ENCODE peak calls at places on chromosomes 16 and 17, in five cellular contexts. O, G, J, M and S are unnamed samples.

GRCh38 chr17:692116-692515 is 22.5 kb downstream of the VPS53 start:
- DNase-seq in J (no peak), O (peak; percentile 89), M (no peak), G (no peak), S (no peak)

GRCh38 chr17:79749156-79749815 is 18.5 kb downstream of the ENPP7 start:
- DNase-seq in G (no peak), O (peak; percentile 73), M (no peak), J (no peak), S (no peak)

GRCh38 chr17:36064142-36064541 is at the start of gene CCL18:
- DNase-seq in G (no peak), J (no peak), M (no peak), O (no peak), S (no peak)

GRCh38 chr17:3615160-3615870 is 6.1 kb upstream of the TRPV1 start:
- DNase-seq in O (no peak), M (no peak), J (no peak), G (no peak), S (no peak)

GRCh38 chr16:56246051-56246817 is 54.9 kb downstream of the GNAO1 start:
- DNase-seq in O (peak; percentile 5), J (peak; percentile 13), M (peak; percentile 74), G (peak; percentile 29), S (no peak)

GRCh38 chr16:54633943-54634362 is 296.7 kb upstream of the IRX5 start:
- DNase-seq in M (no peak), J (no peak), G (peak; percentile 29), O (no peak), S (no peak)

GRCh38 chr17:42337442-42337841 is 49.1 kb downstream of the STAT5A start:
- DNase-seq in G (no peak), M (no peak), O (peak; percentile 81), J (no peak), S (no peak)

GRCh38 chr16:68363847-68364600 is 53.2 kb downstream of the PRMT7 start:
- DNase-seq in M (peak; percentile 16), G (no peak), O (peak; percentile 11), J (peak; percentile 38), S (no peak)

GRCh38 chr17:60231234-60231633 is 81.5 kb downstream of the CA4 start:
- DNase-seq in J (no peak), O (peak; percentile 39), M (no peak), G (no peak), S (no peak)

GRCh38 chr16:247027-247426 is 12.4 kb downstream of the FAM234A start:
- DNase-seq in G (no peak), O (no peak), J (no peak), M (no peak), S (no peak)

GRCh38 chr17:12996357-12996756 is 21.5 kb downstream of the ELAC2 start:
- DNase-seq in O (no peak), J (no peak), G (no peak), M (no peak), S (no peak)

DNA sequence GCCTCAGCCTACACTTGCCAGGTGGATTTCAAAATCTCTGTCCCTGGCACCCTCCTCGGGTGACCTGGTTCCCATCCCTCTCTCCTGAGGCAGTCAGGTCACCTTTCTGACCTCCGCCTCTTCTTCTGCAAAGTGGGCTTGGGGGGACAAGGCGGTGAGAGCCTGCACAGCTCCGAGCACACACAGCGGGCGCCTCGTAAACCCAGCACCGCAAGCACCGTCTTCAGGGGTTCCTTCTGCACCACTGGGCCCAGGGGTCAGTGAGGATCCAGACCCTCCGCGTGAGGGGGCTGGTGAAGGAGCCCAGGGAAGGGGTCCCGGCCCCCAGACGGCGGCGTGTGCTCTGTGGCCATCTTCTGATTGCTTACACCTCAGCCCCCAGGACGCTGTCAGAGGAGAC is 2.9 kb downstream of the CBFA2T3 start:
- DNase-seq in O (no peak), J (no peak), G (no peak), M (no peak), S (no peak)
- H3K4me3 ChIP-seq in O (no peak overlapping the region), J (no peak overlapping the region), G (no peak overlapping the region), M (no peak overlapping the region), S (no peak overlapping the region)

DNA sequence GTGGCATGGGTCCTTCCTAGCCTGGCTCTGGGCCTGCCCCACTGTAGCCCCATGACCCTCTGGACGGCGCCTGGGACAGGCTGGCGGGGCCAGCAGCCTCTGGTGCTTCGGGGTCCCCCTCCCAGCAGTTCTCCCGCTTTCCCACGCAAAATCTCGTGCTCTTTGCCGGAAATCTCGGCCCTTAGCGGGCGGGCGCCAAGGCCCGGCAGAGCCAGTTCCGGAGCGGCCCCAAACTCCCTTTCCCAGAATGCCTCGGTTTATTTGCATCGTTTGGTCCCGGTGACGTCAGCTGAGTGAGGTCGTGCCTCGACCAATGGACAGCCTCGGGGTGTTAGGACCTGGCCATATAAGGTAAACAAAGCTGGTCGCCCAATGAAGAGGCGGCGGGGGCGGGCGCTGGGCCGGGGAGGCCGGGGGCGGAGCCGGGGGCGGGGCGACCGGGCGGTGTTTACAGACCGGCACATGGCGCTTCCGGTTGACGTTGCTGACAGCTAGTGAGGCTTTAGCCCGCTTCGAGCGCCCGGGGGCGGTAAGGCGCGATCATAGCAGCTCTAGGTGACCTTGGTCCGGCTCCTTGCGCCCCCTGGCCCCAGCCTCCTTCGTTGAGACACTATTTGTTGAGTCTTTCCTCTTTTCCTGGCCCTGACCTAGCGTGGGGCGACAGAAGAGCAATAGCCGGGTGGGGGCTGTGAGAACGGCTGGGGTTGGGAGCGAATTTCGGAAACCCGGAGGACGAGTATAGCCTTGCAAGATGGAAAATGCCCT is 1.5 kb upstream of the UBALD1 start:
- DNase-seq in O (peak; percentile 100), J (peak; percentile 100), M (peak; percentile 99), G (peak; percentile 100), S (peak; percentile 98)
- TF ChIP-seq CTCF in O (peak; percentile 46), J (peak; percentile 22), M (no peak), G (peak; percentile 29), S (peak; percentile 28)

DNA sequence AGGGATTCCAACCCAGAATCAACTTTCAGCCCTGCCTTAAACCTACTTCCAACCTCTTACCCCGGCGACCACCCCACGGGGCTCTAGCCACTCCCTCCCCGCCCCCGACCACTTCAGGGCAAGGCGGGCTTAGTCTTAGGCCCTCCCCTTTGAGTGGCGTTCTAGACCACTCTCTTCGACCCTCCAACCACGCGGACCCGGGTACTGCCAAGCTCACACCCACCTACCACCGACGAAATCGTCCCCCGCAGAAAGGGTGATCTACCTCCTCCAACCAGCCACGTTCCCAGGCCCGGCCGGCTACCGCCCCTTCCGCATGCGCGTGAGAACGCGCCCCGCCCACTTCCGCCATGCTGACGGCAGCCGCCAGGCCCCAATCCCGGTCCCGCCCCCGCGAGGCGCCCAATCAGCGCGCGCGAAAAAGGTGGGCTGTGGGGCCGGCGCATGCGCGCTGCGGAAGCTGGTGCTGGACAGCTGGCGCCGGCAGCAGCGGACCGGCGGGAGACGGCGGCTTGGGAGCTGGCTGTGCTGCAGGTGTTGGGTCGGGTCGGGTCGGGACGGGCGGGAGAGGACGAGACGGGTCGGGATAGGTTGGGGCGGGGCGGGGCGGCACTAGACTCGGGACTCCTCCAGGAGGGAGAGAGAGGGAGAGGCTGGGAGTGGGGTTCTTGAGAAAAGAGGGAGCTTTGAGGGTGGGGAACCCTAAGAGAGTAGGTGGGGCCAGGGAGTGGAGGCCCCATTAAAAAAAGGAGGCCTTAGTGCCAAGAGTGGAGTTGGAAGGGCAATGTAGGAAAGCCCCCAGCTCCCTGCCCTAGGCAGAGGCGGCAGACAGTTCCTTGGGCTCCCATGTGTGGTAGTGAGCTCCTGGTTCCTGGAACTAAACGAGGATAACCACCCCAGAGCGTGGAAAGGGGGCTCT is at the start of gene NAT9:
- DNase-seq in M (peak; percentile 99), G (peak; percentile 94), O (peak; percentile 92), J (peak; percentile 98), S (peak; percentile 71)
- TF ChIP-seq POLR2A in M (peak; percentile 79), G (peak; percentile 35), O (peak; percentile 65), J (peak; percentile 48), S (peak; percentile 81)

GRCh38 chr16:83863682-83864081 is 35.2 kb upstream of the MLYCD start:
- DNase-seq in J (no peak), M (no peak), G (no peak), O (no peak), S (no peak)
- H3K4me3 ChIP-seq in J (no peak overlapping the region), M (no peak overlapping the region), G (no peak overlapping the region), O (no peak overlapping the region), S (no peak overlapping the region)

DNA sequence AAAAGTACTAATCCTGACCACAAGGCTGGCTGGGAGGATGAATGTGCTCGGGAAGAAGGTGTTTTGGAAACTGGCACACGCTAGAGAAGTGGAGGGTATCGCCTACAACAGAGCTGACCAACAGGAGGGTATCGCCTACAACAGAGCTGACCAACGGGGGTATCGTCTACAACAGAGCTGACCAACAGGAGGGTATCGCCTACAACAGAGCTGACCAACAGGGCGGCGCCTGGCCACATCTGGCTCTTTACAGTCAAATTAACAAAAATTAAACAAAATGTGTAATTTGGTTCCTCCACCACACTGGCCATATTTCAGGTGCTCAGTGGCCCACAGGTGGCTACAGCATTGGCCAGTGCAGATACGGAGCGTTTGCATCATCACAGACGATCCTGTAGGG is 153.5 kb downstream of the CMIP start:
- DNase-seq in O (no peak), G (no peak), J (no peak), M (no peak), S (no peak)
- TF ChIP-seq CTCF in O (no peak), G (no peak), J (no peak), M (no peak), S (no peak)

DNA sequence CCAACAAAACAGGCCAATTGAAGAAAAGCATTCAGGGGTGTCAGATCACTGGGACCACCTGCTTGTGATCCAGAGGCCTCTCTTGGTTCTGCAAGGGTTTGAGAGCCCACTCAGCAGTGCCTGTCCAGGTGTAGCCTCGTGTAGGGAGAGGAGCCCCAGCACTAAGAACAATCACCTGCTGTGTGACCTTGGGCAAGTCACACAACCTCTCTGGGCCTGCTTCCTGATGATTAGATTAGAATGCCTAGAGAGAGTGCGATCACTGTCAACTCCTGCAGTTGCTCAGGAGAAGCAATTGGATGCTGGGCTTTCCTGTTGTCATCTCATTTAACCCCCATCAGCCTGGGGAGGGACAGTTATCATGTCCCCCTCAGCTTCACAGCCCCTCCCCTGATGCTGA is 10.2 kb downstream of the DLX3 start:
- DNase-seq in O (no peak), M (no peak), G (no peak), J (no peak), S (no peak)
- TF ChIP-seq POLR2A in O (no peak), M (no peak), G (no peak), J (no peak), S (no peak)

GRCh38 chr17:43699438-43699756 is 37.7 kb upstream of the MEOX1 start:
- DNase-seq in G (no peak), O (no peak), M (no peak), J (no peak), S (no peak)

GRCh38 chr17:43701318-43701743 is 39.6 kb upstream of the MEOX1 start:
- DNase-seq in O (peak; percentile 76), G (no peak), M (no peak), J (no peak), S (no peak)

GRCh38 chr17:43697937-43698336 is 36.2 kb upstream of the MEOX1 start:
- DNase-seq in M (no peak), O (no peak), J (no peak), G (no peak), S (no peak)

GRCh38 chr17:43696891-43697290 is 35.2 kb upstream of the MEOX1 start:
- DNase-seq in M (no peak), G (no peak), O (no peak), J (no peak), S (no peak)

GRCh38 chr17:43698678-43699437 is 37.1 kb upstream of the MEOX1 start:
- DNase-seq in O (no peak), M (no peak), J (no peak), G (no peak), S (no peak)
- H3K4me3 ChIP-seq in O (no peak overlapping the region), M (no peak overlapping the region), J (no peak overlapping the region), G (no peak overlapping the region), S (no peak overlapping the region)